ENCODE peak calls at places on chromosomes 1 and 21, in five cellular contexts. M, J, G, R and X are unnamed samples.

GRCh38 chr1:180912211-180912800 is 391 bp upstream of the KIAA1614 start:
- DNase-seq in M (peak; percentile 54), R (no peak), G (no peak), J (no peak), X (no peak)

GRCh38 chr21:35027558-35028450 is 21.3 kb downstream of the RUNX1 start:
- DNase-seq in J (no peak), G (no peak), R (no peak), M (no peak), X (no peak)

GRCh38 chr21:31351973-31352372 is 7.9 kb upstream of the TIAM1 start:
- DNase-seq in M (no peak), R (no peak), G (no peak), J (no peak), X (no peak)

GRCh38 chr21:31665397-31665796 is 5.9 kb downstream of the SOD1 start:
- DNase-seq in R (peak; percentile 29), M (no peak), J (no peak), G (peak; percentile 51), X (no peak)

GRCh38 chr1:65958561-65959350 is 166.1 kb downstream of the PDE4B start:
- DNase-seq in J (no peak), G (peak; percentile 24), R (peak; percentile 34), M (peak; percentile 72), X (no peak)

GRCh38 chr1:117561551-117561950 is 44.3 kb upstream of the TENT5C start:
- DNase-seq in R (no peak), G (no peak), J (no peak), M (no peak), X (no peak)

GRCh38 chr1:26059906-26060305 is 7.5 kb downstream of the TRIM63 start:
- DNase-seq in M (no peak), J (no peak), G (no peak), R (no peak), X (no peak)

GRCh38 chr21:34808569-34809204 is 139.9 kb downstream of the CLIC6 start:
- DNase-seq in G (peak; percentile 33), J (no peak), R (no peak), M (peak; percentile 91), X (no peak)

GRCh38 chr1:182193908-182194550 is 132.5 kb upstream of the ZNF648 start:
- DNase-seq in R (peak; percentile 66), J (no peak), M (peak; percentile 73), G (peak; percentile 48), X (no peak)

GRCh38 chr1:28058168-28058567 is 30.2 kb downstream of the EYA3 start:
- DNase-seq in J (no peak), M (no peak), G (no peak), R (no peak), X (no peak)

GRCh38 chr1:9603766-9604753 is 15.3 kb downstream of the TMEM201 start:
- DNase-seq in M (peak; percentile 65), R (no peak), J (no peak), G (no peak), X (no peak)

GRCh38 chr1:228151526-228151925 is 1.8 kb downstream of the GJC2 start:
- DNase-seq in J (no peak), M (no peak), G (no peak), R (no peak), X (no peak)

GRCh38 chr21:42056996-42057689 is 14.0 kb upstream of the UMODL1 start:
- DNase-seq in M (peak; percentile 90), R (peak; percentile 50), G (no peak), J (peak; percentile 75), X (peak; percentile 75)

GRCh38 chr1:114610546-114611245 is 29.3 kb upstream of the BCAS2 start:
- DNase-seq in M (peak; percentile 31), J (no peak), G (no peak), R (no peak), X (no peak)

GRCh38 chr1:111864862-111865261 is 109.2 kb downstream of the DDX20 start:
- DNase-seq in J (no peak), M (no peak), R (no peak), G (no peak), X (no peak)

GRCh38 chr1:97562096-97562495 is 358.7 kb downstream of the DPYD start:
- DNase-seq in R (no peak), G (no peak), M (no peak), J (no peak), X (no peak)

GRCh38 chr1:231867607-231868006 is 241.0 kb downstream of the DISC1 start:
- DNase-seq in R (no peak), J (no peak), G (no peak), M (peak; percentile 31), X (no peak)

GRCh38 chr1:41582004-41582325 is 97.5 kb upstream of the EDN2 start:
- DNase-seq in R (no peak), J (no peak), G (no peak), M (no peak), X (no peak)

GRCh38 chr1:41582351-41582750 is 97.9 kb upstream of the EDN2 start:
- DNase-seq in J (no peak), M (no peak), R (no peak), G (no peak), X (no peak)

GRCh38 chr1:41581216-41582003 is 96.9 kb upstream of the EDN2 start:
- DNase-seq in J (no peak), G (no peak), M (no peak), R (no peak), X (no peak)

GRCh38 chr1:41580021-41580420 is 95.5 kb upstream of the EDN2 start:
- DNase-seq in R (no peak), M (no peak), J (no peak), G (no peak), X (no peak)

DNA sequence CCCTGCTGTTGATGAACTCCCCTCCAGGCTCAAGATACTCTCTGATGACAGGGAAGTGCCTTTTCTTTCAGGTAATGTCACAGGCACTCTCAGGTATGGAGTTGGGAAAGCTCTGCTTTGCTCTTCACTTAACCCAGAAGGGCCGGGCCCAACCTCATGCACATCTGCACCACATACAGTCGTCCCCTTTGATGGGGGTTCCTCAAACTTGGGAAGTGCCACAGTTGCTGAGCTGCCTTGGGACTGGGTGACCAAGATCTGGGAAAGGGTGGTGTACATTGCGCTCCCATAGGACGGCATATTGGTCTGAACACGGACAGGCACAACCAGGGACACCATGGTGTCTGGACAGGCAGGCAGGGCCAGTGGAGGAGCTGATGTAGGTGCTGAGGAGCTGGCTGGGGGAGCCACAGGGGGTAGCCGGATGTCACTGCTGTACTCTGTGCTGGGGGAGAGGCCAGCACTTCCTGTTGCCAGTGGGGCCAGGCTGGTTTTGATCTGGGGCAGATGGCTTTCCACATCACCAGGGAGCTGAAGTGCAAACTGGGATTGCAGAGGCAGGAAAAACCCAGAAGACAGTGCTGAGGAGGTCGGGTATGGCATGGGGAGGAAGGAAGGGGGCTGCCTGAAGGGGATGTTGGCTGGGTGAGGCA is 96.2 kb upstream of the EDN2 start:
- DNase-seq in J (no peak), M (no peak), G (no peak), R (no peak), X (no peak)
- H3K4me1 ChIP-seq in J (no peaks in the 10 kb centered on the region), M (no peaks in the 10 kb centered on the region), G (no peaks in the 10 kb centered on the region), R (no peaks in the 10 kb centered on the region), X (no peaks in the 10 kb centered on the region)

DNA sequence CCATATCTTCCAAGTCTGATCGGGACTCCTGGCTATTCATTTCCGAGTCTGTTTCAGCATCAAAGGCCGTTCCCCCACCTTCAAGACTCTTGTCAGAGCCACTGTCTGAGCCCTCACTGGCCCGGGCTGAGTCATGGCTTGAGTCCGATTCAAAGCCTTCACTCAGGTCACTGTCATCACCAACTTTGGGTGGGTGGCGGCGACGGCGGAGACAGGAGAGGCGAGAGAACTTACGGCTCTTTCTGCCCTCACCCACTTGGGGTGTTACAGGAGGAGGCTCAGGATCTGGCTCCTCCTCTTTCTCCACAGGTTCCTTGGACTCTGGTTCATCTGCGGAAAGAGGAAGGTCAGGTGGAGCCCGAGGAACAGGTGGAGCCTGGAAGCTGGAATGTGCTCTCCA is 16.6 kb downstream of the SMG5 start:
- DNase-seq in J (no peak), G (no peak), R (no peak), M (no peak), X (no peak)
- H3K36me3 ChIP-seq in J (peaks cover 7% of the 10 kb centered on the region), G (no peaks in the 10 kb centered on the region), R (peaks cover 98% of the 10 kb centered on the region), M (peaks cover 36% of the 10 kb centered on the region), X (peaks cover 78% of the 10 kb centered on the region)

DNA sequence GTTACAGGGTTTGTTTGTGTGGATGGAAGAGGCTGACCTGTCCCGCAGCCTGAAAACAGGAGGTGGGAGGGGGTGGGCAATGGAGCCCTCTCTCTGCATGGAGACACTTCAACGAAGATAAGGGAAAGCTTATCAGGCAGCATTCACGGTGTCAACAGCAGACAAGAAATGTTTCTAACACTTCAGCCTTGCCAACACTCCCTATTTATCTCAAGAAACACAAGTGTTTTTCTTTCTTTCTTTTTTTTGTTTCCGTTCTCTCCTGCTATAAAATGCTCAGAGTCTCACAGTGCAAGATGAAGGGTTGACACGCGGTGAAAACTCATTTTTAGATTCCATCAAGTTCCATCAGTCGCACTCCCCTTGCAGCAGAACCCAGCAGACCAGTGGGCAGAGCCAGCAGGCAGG is 594.4 kb downstream of the MATN1 start:
- DNase-seq in M (no peak), R (no peak), G (no peak), J (no peak), X (no peak)
- H3K4me1 ChIP-seq in M (no peaks in the 10 kb centered on the region), R (no peaks in the 10 kb centered on the region), G (no peaks in the 10 kb centered on the region), J (no peaks in the 10 kb centered on the region), X (no peaks in the 10 kb centered on the region)

GRCh38 chr1:234386122-234386521 is 12.9 kb downstream of the COA6 start:
- DNase-seq in R (no peak), G (no peak), M (no peak), J (no peak), X (no peak)

DNA sequence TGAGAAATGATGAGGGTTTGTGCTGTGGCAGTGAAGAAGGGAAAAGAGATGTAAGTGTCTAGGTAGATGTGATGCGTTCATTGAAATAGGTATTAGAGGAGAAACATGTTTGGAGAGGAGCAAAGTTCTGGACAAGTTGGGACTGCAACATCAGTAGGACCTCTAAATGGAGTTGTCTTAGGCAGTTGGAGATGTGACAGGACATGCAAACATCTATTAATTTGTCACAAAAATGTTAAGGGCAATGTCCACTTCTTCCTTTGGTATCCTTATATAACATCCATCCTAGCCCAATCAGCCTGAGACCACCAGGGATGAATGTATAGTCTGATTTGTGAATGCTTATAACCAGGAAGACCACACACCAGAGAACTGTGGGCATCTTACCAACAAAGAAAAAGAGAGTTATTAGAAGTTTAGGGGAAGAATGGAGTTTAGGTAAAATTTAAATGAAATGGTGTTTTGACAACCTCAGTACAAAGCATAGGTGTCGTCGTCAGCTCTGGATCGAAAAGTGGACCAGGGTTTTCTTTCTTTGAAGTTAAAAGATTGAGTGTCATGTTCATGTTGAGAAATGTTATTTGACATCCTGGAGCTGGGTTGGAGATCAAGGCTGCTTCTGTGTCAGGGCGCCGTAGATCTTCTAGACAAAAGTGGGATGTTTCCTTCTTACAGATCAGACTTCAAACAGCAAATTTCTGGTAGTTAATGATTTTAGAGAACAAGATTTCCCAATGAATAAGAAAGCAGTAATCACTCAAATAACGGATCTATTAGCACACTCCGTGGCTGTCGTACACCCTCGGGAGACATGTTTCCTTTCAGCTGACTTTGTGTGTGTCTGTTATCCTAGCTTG is 8.7 kb downstream of the COA6 start:
- DNase-seq in M (no peak), G (no peak), J (no peak), R (no peak), X (no peak)
- H3K36me3 ChIP-seq in M (peaks cover 4% of the 10 kb centered on the region), G (no peaks in the 10 kb centered on the region), J (no peaks in the 10 kb centered on the region), R (peaks cover 75% of the 10 kb centered on the region), X (no peaks in the 10 kb centered on the region)

GRCh38 chr1:160099716-160100375 is 1.4 kb upstream of the IGSF8 start:
- DNase-seq in R (no peak), G (no peak), M (no peak), J (no peak), X (no peak)
- H3K4me1 ChIP-seq in R (peaks cover 41% of the 10 kb centered on the region), G (peaks cover 10% of the 10 kb centered on the region), M (peaks cover 7% of the 10 kb centered on the region), J (peaks cover 13% of the 10 kb centered on the region), X (peaks cover 33% of the 10 kb centered on the region)